ENCODE peak calls at places on chromosomes 2 and 18, in five cellular contexts. V is hypothalamus, Q is SW 1271, S is globus pallidus, I is foreskin keratinocyte. Z is an unnamed sample.

GRCh38 chr2:225998653-225999052 is 599.1 kb downstream of the NYAP2 start:
- DNase-seq in V (no peak), Q (peak), S (no peak), I (no peak), Z (no peak)

GRCh38 chr2:178777577-178777976 is 29.6 kb downstream of the TTN start:
- DNase-seq in V (no peak), Q (no peak), S (no peak), I (no peak), Z (no peak)

GRCh38 chr18:10560457-10561045 is 34.7 kb downstream of the NAPG start:
- DNase-seq in V (peak), Q (peak), S (peak), I (peak), Z (peak)

GRCh38 chr2:73907840-73908452 is 15.1 kb downstream of the ACTG2 start:
- DNase-seq in V (peak), Q (no peak), S (no peak), I (no peak), Z (peak)

GRCh38 chr18:76532875-76533274 is 37.8 kb upstream of the ZNF516 start:
- DNase-seq in V (no peak), Q (no peak), S (no peak), I (no peak), Z (no peak)

GRCh38 chr2:42361728-42362298 is 796 bp upstream of the COX7A2L start:
- DNase-seq in V (no peak), Q (no peak), S (no peak), I (no peak), Z (no peak)

GRCh38 chr2:121520641-121520994 is 10.1 kb upstream of the RNU4ATAC start:
- DNase-seq in V (no peak), Q (no peak), S (peak), I (no peak), Z (no peak)

GRCh38 chr2:224613543-224614317 is 28.6 kb upstream of the CUL3 start:
- DNase-seq in V (no peak), Q (no peak), S (no peak), I (no peak), Z (no peak)

GRCh38 chr2:147621656-147622197 is 223.1 kb upstream of the ACVR2A start:
- DNase-seq in V (no peak), Q (no peak), S (no peak), I (no peak), Z (no peak)

GRCh38 chr2:107633580-107634147 is 193.0 kb upstream of the RGPD4 start:
- DNase-seq in V (no peak), Q (peak), S (no peak), I (peak), Z (no peak)

GRCh38 chr2:71578665-71579371 is 125.5 kb downstream of the DYSF start:
- DNase-seq in V (peak), Q (no peak), S (peak), I (no peak), Z (peak)

GRCh38 chr2:191115391-191115790 is 35.4 kb downstream of the STAT4 start:
- DNase-seq in V (no peak), Q (no peak), S (no peak), I (peak), Z (no peak)

GRCh38 chr2:41197781-41198180 is 745.9 kb upstream of the SLC8A1 start:
- DNase-seq in V (no peak), Q (no peak), S (no peak), I (no peak), Z (no peak)

GRCh38 chr2:205889073-205889472 is 196.9 kb downstream of the INO80D start:
- DNase-seq in V (no peak), Q (no peak), S (no peak), I (peak), Z (no peak)